ENCODE peak calls at places on chromosomes 4 and X, in eight cellular contexts. K, S, H, F, P, O, U and I are unnamed samples.

GRCh38 chrX:106898462-106898861 is 4.7 kb downstream of the RIPPLY1 start:
- DNase-seq in F (no peak), U (peak; percentile 67), S (peak; percentile 37), H (peak; percentile 47), P (peak; percentile 23), K (peak; percentile 9), O (no peak), I (peak; percentile 18)

GRCh38 chrX:131783555-131784338 is 239.4 kb upstream of the STK26 start:
- DNase-seq in U (peak; percentile 98), F (peak; percentile 79), K (no peak), S (peak; percentile 88), H (peak; percentile 86), O (no peak), P (peak; percentile 64), I (peak; percentile 81)

GRCh38 chrX:22889824-22890223 is 109.9 kb upstream of the DDX53 start:
- DNase-seq in H (no peak), P (no peak), K (no peak), S (no peak), O (no peak), F (no peak), U (no peak), I (no peak)

GRCh38 chr4:79597266-79597665 is 189.2 kb upstream of the GK2 start:
- DNase-seq in K (no peak), U (no peak), P (peak; percentile 66), H (no peak), F (no peak), O (no peak), S (no peak), I (no peak)

GRCh38 chrX:81195712-81196111 is 6.0 kb downstream of the HMGN5 start:
- DNase-seq in K (peak; percentile 50), S (peak; percentile 68), F (peak; percentile 26), U (peak; percentile 72), P (peak; percentile 5), O (peak; percentile 4), H (peak; percentile 33), I (peak; percentile 41)

GRCh38 chrX:19832186-19832965 is 55.0 kb downstream of the SH3KBP1 start:
- DNase-seq in P (no peak), K (no peak), F (no peak), O (no peak), H (no peak), S (no peak), U (no peak), I (no peak)

GRCh38 chrX:106302304-106302703 is 134.2 kb downstream of the PWWP3B start:
- DNase-seq in S (peak; percentile 12), O (no peak), H (peak; percentile 90), P (peak; percentile 64), F (peak; percentile 14), U (no peak), K (no peak), I (no peak)

GRCh38 chr4:47468686-47469365 is 5.3 kb upstream of the COMMD8 start:
- DNase-seq in P (peak; percentile 81), O (no peak), U (no peak), S (no peak), F (no peak), K (no peak), H (no peak), I (no peak)

GRCh38 chr4:929970-930625 is 2.0 kb downstream of the GAK start:
- DNase-seq in S (peak; percentile 41), F (no peak), H (no peak), O (no peak), K (no peak), P (no peak), U (no peak), I (no peak)

GRCh38 chr4:17701146-17701859 is 80.1 kb downstream of the FAM184B start:
- DNase-seq in U (no peak), K (no peak), F (no peak), H (no peak), S (no peak), P (no peak), O (no peak), I (no peak)

GRCh38 chrX:51955200-51955599 is 61.8 kb downstream of the MAGED1 start:
- DNase-seq in U (peak; percentile 90), O (no peak), H (peak; percentile 79), F (no peak), K (no peak), S (no peak), P (no peak), I (no peak)

GRCh38 chr4:80192937-80193336 is 4.4 kb upstream of the PRDM8 start:
- DNase-seq in P (peak; percentile 56), H (peak; percentile 55), U (no peak), O (no peak), S (no peak), F (no peak), K (no peak), I (no peak)

GRCh38 chr4:133147365-133147821 is 1.7 kb upstream of the PCDH10 start:
- DNase-seq in K (no peak), P (no peak), U (no peak), S (no peak), F (no peak), H (no peak), O (no peak), I (no peak)

GRCh38 chr4:54091637-54092404 is 8.1 kb upstream of the GSX2 start:
- DNase-seq in F (peak; percentile 68), U (peak; percentile 59), S (peak; percentile 70), O (peak; percentile 47), P (peak; percentile 49), H (peak; percentile 53), K (peak; percentile 77), I (peak; percentile 65)

GRCh38 chrX:153779891-153780677 is 757 bp upstream of the SRPK3 start:
- DNase-seq in K (no peak), H (no peak), S (no peak), P (no peak), O (no peak), F (no peak), U (no peak), I (no peak)

GRCh38 chr4:118729287-118730286 is 44.4 kb downstream of the METTL14 start:
- DNase-seq in P (peak; percentile 73), U (peak; percentile 74), S (no peak), O (no peak), K (no peak), F (no peak), H (no peak), I (no peak)

GRCh38 chr4:176443117-176443516 is 123.4 kb downstream of the SPCS3 start:
- DNase-seq in P (peak; percentile 98), U (no peak), F (no peak), K (no peak), S (no peak), H (peak; percentile 91), O (no peak), I (no peak)

GRCh38 chr4:150070464-150071170 is 7.6 kb upstream of the DCLK2 start:
- DNase-seq in O (no peak), S (no peak), F (no peak), P (no peak), H (no peak), U (no peak), K (no peak), I (no peak)

GRCh38 chr4:183758006-183758734 is 99.1 kb downstream of the TRAPPC11 start:
- DNase-seq in U (no peak), S (peak; percentile 21), P (no peak), F (no peak), K (no peak), H (no peak), O (no peak), I (no peak)

GRCh38 chr4:81802308-81802846 is 330.7 kb upstream of the RASGEF1B start:
- DNase-seq in K (no peak), P (no peak), O (no peak), U (no peak), F (no peak), H (no peak), S (no peak), I (no peak)

GRCh38 chrX:104195489-104196084 is 29.3 kb downstream of the FAM199X start:
- DNase-seq in F (no peak), S (no peak), K (peak; percentile 5), U (peak; percentile 54), O (no peak), P (no peak), H (peak; percentile 22), I (no peak)

GRCh38 chr4:72394264-72394663 is 174.8 kb downstream of the ADAMTS3 start:
- DNase-seq in F (no peak), K (no peak), O (no peak), P (no peak), S (no peak), U (no peak), H (peak; percentile 77), I (no peak)

GRCh38 chr4:81648576-81649272 is 177.0 kb upstream of the RASGEF1B start:
- DNase-seq in U (peak; percentile 82), O (no peak), K (peak; percentile 87), S (no peak), P (peak; percentile 35), F (no peak), H (no peak), I (peak; percentile 8)

GRCh38 chrX:51641421-51642021 is 22.8 kb upstream of the CENPVL3 start:
- DNase-seq in U (peak; percentile 32), O (no peak), K (peak; percentile 4), F (no peak), P (peak; percentile 23), S (peak; percentile 13), H (peak; percentile 19), I (no peak)

GRCh38 chr4:152807294-152807829 is 27.6 kb downstream of the ARFIP1 start:
- DNase-seq in F (no peak), U (peak; percentile 50), O (no peak), H (peak; percentile 52), K (no peak), P (peak; percentile 80), S (no peak), I (no peak)

GRCh38 chr4:37667197-37668100 is 18.7 kb downstream of the RELL1 start:
- DNase-seq in O (no peak), U (no peak), P (no peak), F (no peak), H (no peak), S (no peak), K (no peak), I (no peak)
- H3K4me1 ChIP-seq in O (peaks cover 3% of the 10 kb centered on the region), U (peaks cover 12% of the 10 kb centered on the region), P (peaks cover 37% of the 10 kb centered on the region), F (no peaks in the 10 kb centered on the region), H (peaks cover 32% of the 10 kb centered on the region), S (peaks cover 33% of the 10 kb centered on the region), K (peaks cover 5% of the 10 kb centered on the region), I (peaks cover 15% of the 10 kb centered on the region)

GRCh38 chr4:101153653-101154052 is 193.7 kb downstream of the PPP3CA start:
- DNase-seq in O (no peak), H (no peak), K (no peak), U (no peak), F (no peak), S (no peak), P (no peak), I (no peak)
- H3K4me3 ChIP-seq in O (no peak overlapping the region), H (no peak overlapping the region), K (no peak overlapping the region), U (no peak overlapping the region), F (no peak overlapping the region), S (no peak overlapping the region), P (no peak overlapping the region), I (no peak overlapping the region)

DNA sequence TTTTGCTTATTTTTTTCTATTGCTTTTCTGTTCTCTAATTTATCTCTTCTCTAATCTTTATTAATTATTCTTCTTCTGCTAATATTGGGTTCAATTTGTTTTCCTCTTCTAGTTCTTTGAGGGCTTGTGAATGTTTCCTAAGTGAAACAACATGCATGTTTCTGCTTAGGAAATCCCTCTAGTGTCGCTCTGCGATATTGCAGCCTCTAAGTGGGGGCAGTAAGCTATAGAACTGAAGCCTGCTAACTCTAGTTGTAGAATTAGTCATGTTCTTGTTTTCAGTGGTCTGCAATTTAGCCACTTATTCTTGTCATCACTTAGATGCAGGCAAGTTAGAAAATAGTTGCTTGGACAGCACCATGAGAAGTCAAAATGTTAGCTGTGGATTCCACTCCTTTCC is 222.6 kb downstream of the SPIN4 start:
- DNase-seq in H (peak; percentile 20), F (no peak), P (no peak), O (no peak), K (peak; percentile 52), S (peak; percentile 48), U (peak; percentile 59), I (no peak)
- H3K9me3 ChIP-seq in H (no peaks in the 10 kb centered on the region), F (no peaks in the 10 kb centered on the region), P (no peaks in the 10 kb centered on the region), O (no peaks in the 10 kb centered on the region), K (no peaks in the 10 kb centered on the region), S (no peaks in the 10 kb centered on the region), U (no peaks in the 10 kb centered on the region), I (no peaks in the 10 kb centered on the region)

GRCh38 chr4:41145571-41146078 is 68.7 kb downstream of the APBB2 start:
- DNase-seq in P (peak; percentile 62), U (peak; percentile 84), K (no peak), S (no peak), H (peak; percentile 48), O (no peak), F (no peak), I (no peak)
- H3K4me1 ChIP-seq in P (peaks cover 59% of the 10 kb centered on the region), U (peaks cover 21% of the 10 kb centered on the region), K (no peaks in the 10 kb centered on the region), S (peaks cover 38% of the 10 kb centered on the region), H (peaks cover 70% of the 10 kb centered on the region), O (no peaks in the 10 kb centered on the region), F (no peaks in the 10 kb centered on the region), I (no peaks in the 10 kb centered on the region)